ENCODE peak calls at places on chromosomes 5 and 9, in seven cellular contexts. One of them, this sample, is unnamed.

GRCh38 chr9:130183133-130183762 is 11.0 kb downstream of the NCS1 start:
- DNase-seq in HepG2: peak; percentile 46
- DNase-seq in SK-N-SH: peak; percentile 72
- DNase-seq in GM12878: no peak
- DNase-seq in H1: no peak
- DNase-seq in K562: no peak
- DNase-seq in HCT116: no peak
- DNase-seq in this sample: peak; percentile 88

GRCh38 chr5:64612349-64612961 is 77.8 kb upstream of the SHISAL2B start:
- DNase-seq in HCT116: peak; percentile 48
- DNase-seq in HepG2: peak; percentile 39
- DNase-seq in GM12878: no peak
- DNase-seq in H1: no peak
- DNase-seq in K562: peak; percentile 15
- DNase-seq in SK-N-SH: peak; percentile 20
- DNase-seq in this sample: peak; percentile 38

GRCh38 chr9:98864257-98865180 is 57.0 kb downstream of the GALNT12 start:
- DNase-seq in HepG2: no peak
- DNase-seq in K562: no peak
- DNase-seq in HCT116: no peak
- DNase-seq in SK-N-SH: no peak
- DNase-seq in GM12878: no peak
- DNase-seq in H1: no peak
- DNase-seq in this sample: no peak

GRCh38 chr9:15227491-15227890 is 79.5 kb downstream of the TTC39B start:
- DNase-seq in SK-N-SH: no peak
- DNase-seq in GM12878: no peak
- DNase-seq in HCT116: no peak
- DNase-seq in H1: no peak
- DNase-seq in HepG2: no peak
- DNase-seq in K562: no peak
- DNase-seq in this sample: no peak

GRCh38 chr5:23412011-23412410 is 95.4 kb upstream of the PRDM9 start:
- DNase-seq in HepG2: no peak
- DNase-seq in H1: no peak
- DNase-seq in K562: no peak
- DNase-seq in HCT116: no peak
- DNase-seq in SK-N-SH: no peak
- DNase-seq in GM12878: no peak
- DNase-seq in this sample: no peak

GRCh38 chr9:89254773-89255125 is 56.2 kb upstream of the CKS2 start:
- DNase-seq in GM12878: no peak
- DNase-seq in K562: no peak
- DNase-seq in SK-N-SH: no peak
- DNase-seq in H1: no peak
- DNase-seq in HCT116: no peak
- DNase-seq in HepG2: no peak
- DNase-seq in this sample: no peak

GRCh38 chr5:107671742-107672211 is 1.0 kb upstream of the EFNA5 start:
- DNase-seq in HepG2: no peak
- DNase-seq in H1: no peak
- DNase-seq in HCT116: peak; percentile 47
- DNase-seq in GM12878: no peak
- DNase-seq in K562: no peak
- DNase-seq in SK-N-SH: peak; percentile 60
- DNase-seq in this sample: peak; percentile 56

GRCh38 chr5:61809651-61810050 is 477.6 kb downstream of the ZSWIM6 start:
- DNase-seq in HCT116: no peak
- DNase-seq in GM12878: no peak
- DNase-seq in HepG2: no peak
- DNase-seq in K562: no peak
- DNase-seq in H1: no peak
- DNase-seq in SK-N-SH: no peak
- DNase-seq in this sample: no peak

GRCh38 chr9:92607773-92608172 is 62.2 kb downstream of the IPPK start:
- DNase-seq in HepG2: no peak
- DNase-seq in SK-N-SH: peak; percentile 82
- DNase-seq in H1: no peak
- DNase-seq in HCT116: no peak
- DNase-seq in GM12878: no peak
- DNase-seq in K562: no peak
- DNase-seq in this sample: no peak

GRCh38 chr5:129459485-129460120 is 495 bp upstream of the ADAMTS19 start:
- DNase-seq in SK-N-SH: peak; percentile 44
- DNase-seq in GM12878: no peak
- DNase-seq in HCT116: no peak
- DNase-seq in H1: no peak
- DNase-seq in HepG2: no peak
- DNase-seq in K562: no peak
- DNase-seq in this sample: no peak

GRCh38 chr5:133365326-133365725 is 247.0 kb downstream of the FSTL4 start:
- DNase-seq in SK-N-SH: peak; percentile 65
- DNase-seq in H1: peak; percentile 36
- DNase-seq in HCT116: no peak
- DNase-seq in GM12878: no peak
- DNase-seq in HepG2: no peak
- DNase-seq in K562: peak; percentile 52
- DNase-seq in this sample: no peak

GRCh38 chr5:148455055-148455675 is 71.4 kb downstream of the FBXO38 start:
- DNase-seq in HepG2: no peak
- DNase-seq in SK-N-SH: no peak
- DNase-seq in K562: no peak
- DNase-seq in HCT116: no peak
- DNase-seq in H1: no peak
- DNase-seq in GM12878: no peak
- DNase-seq in this sample: no peak

GRCh38 chr9:137138701-137139467 is at the start of gene GRIN1:
- DNase-seq in GM12878: no peak
- DNase-seq in H1: no peak
- DNase-seq in HepG2: no peak
- DNase-seq in K562: peak; percentile 79
- DNase-seq in HCT116: no peak
- DNase-seq in SK-N-SH: peak; percentile 70
- DNase-seq in this sample: peak; percentile 75

GRCh38 chr5:58890265-58890664 is 307.4 kb downstream of the RAB3C start:
- DNase-seq in HepG2: no peak
- DNase-seq in H1: no peak
- DNase-seq in SK-N-SH: no peak
- DNase-seq in GM12878: no peak
- DNase-seq in K562: no peak
- DNase-seq in HCT116: no peak
- DNase-seq in this sample: no peak

GRCh38 chr5:114928644-114929462 is 240.9 kb downstream of the TRIM36 start:
- DNase-seq in HCT116: no peak
- DNase-seq in K562: no peak
- DNase-seq in HepG2: no peak
- DNase-seq in H1: no peak
- DNase-seq in GM12878: no peak
- DNase-seq in SK-N-SH: no peak
- DNase-seq in this sample: no peak

GRCh38 chr9:16515879-16516289 is 354.6 kb downstream of the BNC2 start:
- DNase-seq in HCT116: no peak
- DNase-seq in H1: peak; percentile 62
- DNase-seq in GM12878: no peak
- DNase-seq in K562: no peak
- DNase-seq in HepG2: no peak
- DNase-seq in SK-N-SH: no peak
- DNase-seq in this sample: no peak

GRCh38 chr5:74866653-74867162 is 521 bp upstream of the FAM169A start:
- DNase-seq in HCT116: no peak
- DNase-seq in HepG2: peak; percentile 89
- DNase-seq in GM12878: no peak
- DNase-seq in K562: no peak
- DNase-seq in H1: no peak
- DNase-seq in SK-N-SH: peak; percentile 72
- DNase-seq in this sample: no peak

GRCh38 chr5:179969110-179969509 is 61.4 kb upstream of the TBC1D9B start:
- DNase-seq in GM12878: no peak
- DNase-seq in HepG2: no peak
- DNase-seq in HCT116: no peak
- DNase-seq in H1: no peak
- DNase-seq in SK-N-SH: no peak
- DNase-seq in K562: no peak
- DNase-seq in this sample: no peak

GRCh38 chr9:89364664-89365531 is 46.6 kb downstream of the SECISBP2 start:
- DNase-seq in K562: no peak
- DNase-seq in HepG2: no peak
- DNase-seq in SK-N-SH: no peak
- DNase-seq in GM12878: no peak
- DNase-seq in H1: no peak
- DNase-seq in HCT116: no peak
- DNase-seq in this sample: no peak

GRCh38 chr5:157217289-157218024 is 36.8 kb downstream of the ITK start:
- DNase-seq in HepG2: no peak
- DNase-seq in H1: no peak
- DNase-seq in SK-N-SH: no peak
- DNase-seq in K562: no peak
- DNase-seq in GM12878: no peak
- DNase-seq in HCT116: no peak
- DNase-seq in this sample: no peak
- TF ChIP-seq JUND in HepG2: no peak
- TF ChIP-seq JUND in H1: no peak
- TF ChIP-seq JUND in SK-N-SH: no peak
- TF ChIP-seq JUND in K562: no peak
- TF ChIP-seq JUND in GM12878: no peak
- TF ChIP-seq JUND in HCT116: no peak
- TF ChIP-seq JUND in this sample: no peak

DNA sequence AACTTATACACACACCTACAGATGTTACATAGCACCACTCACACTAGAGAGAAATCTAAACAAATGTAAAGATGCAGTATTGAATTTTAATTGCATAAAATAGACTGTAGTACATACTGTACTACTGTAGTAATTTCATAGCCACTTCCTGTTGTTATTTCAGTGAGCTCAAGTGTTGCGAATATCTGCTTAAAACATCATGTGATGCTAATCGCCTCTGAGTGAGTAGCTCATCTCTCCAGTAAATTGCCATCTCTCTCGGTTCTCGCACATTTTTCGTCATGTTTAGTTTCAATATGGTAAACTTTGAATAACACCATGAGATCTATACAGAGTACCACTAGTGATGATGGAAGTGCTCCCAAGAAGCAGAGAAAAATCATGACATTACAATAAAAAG is 22.0 kb upstream of the ARHGEF28 start:
- DNase-seq in H1: no peak
- DNase-seq in GM12878: no peak
- DNase-seq in HepG2: no peak
- DNase-seq in SK-N-SH: no peak
- DNase-seq in HCT116: no peak
- DNase-seq in K562: no peak
- DNase-seq in this sample: no peak
- TF ChIP-seq JUND in H1: no peak
- TF ChIP-seq JUND in GM12878: no peak
- TF ChIP-seq JUND in HepG2: no peak
- TF ChIP-seq JUND in SK-N-SH: no peak
- TF ChIP-seq JUND in HCT116: no peak
- TF ChIP-seq JUND in K562: no peak
- TF ChIP-seq JUND in this sample: no peak

GRCh38 chr9:76717611-76718010 is 46.6 kb upstream of the PCA3 start:
- DNase-seq in K562: no peak
- DNase-seq in SK-N-SH: no peak
- DNase-seq in HepG2: no peak
- DNase-seq in HCT116: no peak
- DNase-seq in GM12878: no peak
- DNase-seq in H1: no peak
- DNase-seq in this sample: no peak

GRCh38 chr9:76716270-76716669 is 48.0 kb upstream of the PCA3 start:
- DNase-seq in HepG2: no peak
- DNase-seq in K562: no peak
- DNase-seq in GM12878: no peak
- DNase-seq in HCT116: no peak
- DNase-seq in H1: no peak
- DNase-seq in SK-N-SH: no peak
- DNase-seq in this sample: no peak

GRCh38 chr9:76720245-76720644 is 44.0 kb upstream of the PCA3 start:
- DNase-seq in HepG2: no peak
- DNase-seq in K562: no peak
- DNase-seq in H1: no peak
- DNase-seq in SK-N-SH: no peak
- DNase-seq in HCT116: no peak
- DNase-seq in GM12878: no peak
- DNase-seq in this sample: no peak

GRCh38 chr9:76718166-76718565 is 46.1 kb upstream of the PCA3 start:
- DNase-seq in HepG2: no peak
- DNase-seq in GM12878: no peak
- DNase-seq in HCT116: no peak
- DNase-seq in SK-N-SH: no peak
- DNase-seq in K562: no peak
- DNase-seq in H1: peak; percentile 19
- DNase-seq in this sample: no peak

DNA sequence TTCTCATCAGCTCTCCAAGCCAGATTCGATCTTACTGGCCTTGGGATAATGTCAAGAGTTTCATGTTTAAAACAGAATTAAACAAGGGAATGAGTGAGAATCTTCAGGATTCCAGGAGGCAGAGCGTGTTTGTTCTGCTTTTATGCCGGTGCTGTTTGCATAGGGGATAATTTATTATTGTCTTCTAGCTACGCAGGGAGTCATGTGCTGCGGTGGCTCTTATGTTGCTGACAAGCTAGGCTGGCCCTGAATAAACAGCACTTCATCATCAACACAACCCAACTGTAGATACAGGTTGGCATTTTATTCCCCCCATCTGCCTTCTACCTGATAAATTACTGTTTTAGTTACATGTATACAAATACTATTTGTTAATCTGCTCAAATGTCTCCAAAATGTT is 47.1 kb upstream of the PCA3 start:
- DNase-seq in K562: no peak
- DNase-seq in GM12878: no peak
- DNase-seq in HepG2: no peak
- DNase-seq in H1: no peak
- DNase-seq in SK-N-SH: no peak
- DNase-seq in HCT116: no peak
- DNase-seq in this sample: no peak
- TF ChIP-seq JUND in K562: no peak
- TF ChIP-seq JUND in GM12878: no peak
- TF ChIP-seq JUND in HepG2: no peak
- TF ChIP-seq JUND in H1: no peak
- TF ChIP-seq JUND in SK-N-SH: no peak
- TF ChIP-seq JUND in HCT116: no peak
- TF ChIP-seq JUND in this sample: no peak

DNA sequence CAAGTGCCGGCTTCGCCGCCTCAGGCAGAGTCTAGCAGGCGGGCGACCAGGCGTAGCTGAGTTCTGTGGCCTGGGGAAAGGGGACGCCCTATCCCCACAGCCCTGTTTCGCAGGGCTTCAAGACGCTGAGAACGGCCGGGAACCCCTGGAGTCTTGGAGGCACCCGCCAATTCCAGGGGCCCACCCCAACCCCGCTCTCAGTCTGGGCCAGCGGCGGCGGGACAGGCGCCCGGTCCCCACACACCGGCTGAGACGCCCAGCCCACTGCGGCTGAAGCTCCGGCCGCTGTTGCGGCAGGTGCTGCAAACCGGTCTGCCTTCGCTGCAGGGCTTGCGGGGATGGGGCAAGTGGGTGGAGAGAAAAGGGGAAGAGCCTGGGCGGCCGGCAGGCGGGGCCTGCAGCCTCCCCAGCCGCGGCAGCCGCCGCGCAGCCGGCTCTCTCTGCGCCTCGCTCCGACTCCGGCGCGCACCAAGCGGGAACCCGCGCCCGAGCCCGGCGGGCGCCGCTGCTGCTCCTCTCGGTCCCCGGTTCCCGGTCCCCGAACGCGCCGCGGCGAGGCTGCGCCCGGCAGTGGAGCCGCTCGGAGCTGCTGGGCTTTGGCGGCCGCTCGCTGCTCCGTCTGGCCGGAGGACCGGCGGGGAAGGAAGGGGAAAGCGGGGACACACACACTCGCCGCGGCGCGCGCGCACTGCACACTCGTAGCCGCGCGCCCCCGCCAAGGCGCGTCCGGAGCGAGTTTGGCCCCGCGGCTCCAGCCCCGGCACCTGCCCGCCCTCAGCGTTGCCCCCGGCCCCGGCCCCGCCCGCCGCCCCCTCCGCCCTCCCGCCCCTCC is at the start of gene PIP5K1B:
- DNase-seq in HCT116: no peak
- DNase-seq in HepG2: peak; percentile 70
- DNase-seq in K562: peak; percentile 69
- DNase-seq in GM12878: no peak
- DNase-seq in H1: no peak
- DNase-seq in SK-N-SH: peak; percentile 47
- DNase-seq in this sample: peak; percentile 76
- TF ChIP-seq JUND in HCT116: no peak
- TF ChIP-seq JUND in HepG2: no peak
- TF ChIP-seq JUND in K562: no peak
- TF ChIP-seq JUND in GM12878: no peak
- TF ChIP-seq JUND in H1: no peak
- TF ChIP-seq JUND in SK-N-SH: no peak
- TF ChIP-seq JUND in this sample: no peak